ENCODE peak calls at places on chromosomes 12 and 14, in ten cellular contexts. One of them, this sample, is unnamed.

GRCh38 chr12:52729147-52729546 is 25.8 kb upstream of the KRT77 start:
- DNase-seq in breast epithelium: no peak
- DNase-seq in activated B cell treated with CpG ODN at 0.5 μM for 24 hours: no peak
- DNase-seq in foreskin fibroblast: no peak
- DNase-seq in GM10248: no peak
- DNase-seq in sigmoid colon: no peak
- DNase-seq in AG04450: no peak
- DNase-seq in body of pancreas: no peak
- DNase-seq in heart left ventricle: no peak
- DNase-seq in AG10803: no peak
- DNase-seq in this sample: no peak

GRCh38 chr14:66601932-66602578 is 94.1 kb downstream of the GPHN start:
- DNase-seq in breast epithelium: no peak
- DNase-seq in activated B cell treated with CpG ODN at 0.5 μM for 24 hours: no peak
- DNase-seq in foreskin fibroblast: no peak
- DNase-seq in GM10248: no peak
- DNase-seq in sigmoid colon: no peak
- DNase-seq in AG04450: no peak
- DNase-seq in body of pancreas: no peak
- DNase-seq in heart left ventricle: no peak
- DNase-seq in AG10803: no peak
- DNase-seq in this sample: no peak

GRCh38 chr14:61031026-61031425 is 50.0 kb downstream of the SLC38A6 start:
- DNase-seq in breast epithelium: no peak
- DNase-seq in activated B cell treated with CpG ODN at 0.5 μM for 24 hours: no peak
- DNase-seq in foreskin fibroblast: no peak
- DNase-seq in GM10248: no peak
- DNase-seq in sigmoid colon: no peak
- DNase-seq in AG04450: no peak
- DNase-seq in body of pancreas: no peak
- DNase-seq in heart left ventricle: no peak
- DNase-seq in AG10803: no peak
- DNase-seq in this sample: no peak

GRCh38 chr12:97283297-97283696 is 179.3 kb upstream of the RMST start:
- DNase-seq in breast epithelium: no peak
- DNase-seq in activated B cell treated with CpG ODN at 0.5 μM for 24 hours: no peak
- DNase-seq in foreskin fibroblast: no peak
- DNase-seq in GM10248: no peak
- DNase-seq in sigmoid colon: no peak
- DNase-seq in AG04450: no peak
- DNase-seq in body of pancreas: no peak
- DNase-seq in heart left ventricle: no peak
- DNase-seq in AG10803: no peak
- DNase-seq in this sample: no peak

GRCh38 chr12:43113153-43113552 is 438.9 kb downstream of the ADAMTS20 start:
- DNase-seq in breast epithelium: no peak
- DNase-seq in activated B cell treated with CpG ODN at 0.5 μM for 24 hours: no peak
- DNase-seq in foreskin fibroblast: no peak
- DNase-seq in GM10248: no peak
- DNase-seq in sigmoid colon: no peak
- DNase-seq in AG04450: no peak
- DNase-seq in body of pancreas: no peak
- DNase-seq in heart left ventricle: no peak
- DNase-seq in AG10803: peak
- DNase-seq in this sample: no peak

GRCh38 chr12:75548879-75549278 is 37.5 kb upstream of the KRR1 start:
- DNase-seq in breast epithelium: no peak
- DNase-seq in activated B cell treated with CpG ODN at 0.5 μM for 24 hours: no peak
- DNase-seq in foreskin fibroblast: no peak
- DNase-seq in GM10248: no peak
- DNase-seq in sigmoid colon: no peak
- DNase-seq in AG04450: no peak
- DNase-seq in body of pancreas: no peak
- DNase-seq in heart left ventricle: no peak
- DNase-seq in AG10803: no peak
- DNase-seq in this sample: no peak

GRCh38 chr12:64757778-64758177 is 1.4 kb downstream of the GNS start:
- DNase-seq in breast epithelium: no peak
- DNase-seq in activated B cell treated with CpG ODN at 0.5 μM for 24 hours: no peak
- DNase-seq in foreskin fibroblast: no peak
- DNase-seq in GM10248: no peak
- DNase-seq in sigmoid colon: no peak
- DNase-seq in AG04450: no peak
- DNase-seq in body of pancreas: no peak
- DNase-seq in heart left ventricle: no peak
- DNase-seq in AG10803: no peak
- DNase-seq in this sample: no peak

GRCh38 chr14:34098045-34098984 is 147.4 kb upstream of the EGLN3 start:
- DNase-seq in breast epithelium: no peak
- DNase-seq in activated B cell treated with CpG ODN at 0.5 μM for 24 hours: no peak
- DNase-seq in foreskin fibroblast: peak
- DNase-seq in GM10248: peak
- DNase-seq in sigmoid colon: no peak
- DNase-seq in AG04450: no peak
- DNase-seq in body of pancreas: peak
- DNase-seq in heart left ventricle: no peak
- DNase-seq in AG10803: peak
- DNase-seq in this sample: peak

GRCh38 chr12:65524666-65525065 is 246.2 kb downstream of the MSRB3 start:
- DNase-seq in breast epithelium: no peak
- DNase-seq in activated B cell treated with CpG ODN at 0.5 μM for 24 hours: no peak
- DNase-seq in foreskin fibroblast: peak
- DNase-seq in GM10248: no peak
- DNase-seq in sigmoid colon: no peak
- DNase-seq in AG04450: no peak
- DNase-seq in body of pancreas: no peak
- DNase-seq in heart left ventricle: no peak
- DNase-seq in AG10803: peak
- DNase-seq in this sample: peak

GRCh38 chr12:47744005-47744651 is 14.6 kb downstream of the RAPGEF3 start:
- DNase-seq in breast epithelium: peak
- DNase-seq in activated B cell treated with CpG ODN at 0.5 μM for 24 hours: no peak
- DNase-seq in foreskin fibroblast: no peak
- DNase-seq in GM10248: peak
- DNase-seq in sigmoid colon: no peak
- DNase-seq in AG04450: no peak
- DNase-seq in body of pancreas: peak
- DNase-seq in heart left ventricle: no peak
- DNase-seq in AG10803: no peak
- DNase-seq in this sample: no peak

GRCh38 chr12:58105225-58106119 is 164.1 kb downstream of the ATP23 start:
- DNase-seq in breast epithelium: no peak
- DNase-seq in activated B cell treated with CpG ODN at 0.5 μM for 24 hours: no peak
- DNase-seq in foreskin fibroblast: peak
- DNase-seq in GM10248: no peak
- DNase-seq in sigmoid colon: no peak
- DNase-seq in AG04450: no peak
- DNase-seq in body of pancreas: no peak
- DNase-seq in heart left ventricle: no peak
- DNase-seq in AG10803: peak
- DNase-seq in this sample: peak

GRCh38 chr12:130013771-130014484 is 110.1 kb upstream of the TMEM132D start:
- DNase-seq in breast epithelium: no peak
- DNase-seq in activated B cell treated with CpG ODN at 0.5 μM for 24 hours: no peak
- DNase-seq in foreskin fibroblast: no peak
- DNase-seq in GM10248: peak
- DNase-seq in sigmoid colon: no peak
- DNase-seq in AG04450: no peak
- DNase-seq in body of pancreas: peak
- DNase-seq in heart left ventricle: no peak
- DNase-seq in AG10803: peak
- DNase-seq in this sample: no peak

GRCh38 chr12:94566345-94566744 is 84.0 kb downstream of the TMCC3 start:
- DNase-seq in breast epithelium: no peak
- DNase-seq in activated B cell treated with CpG ODN at 0.5 μM for 24 hours: no peak
- DNase-seq in foreskin fibroblast: no peak
- DNase-seq in GM10248: no peak
- DNase-seq in sigmoid colon: no peak
- DNase-seq in AG04450: no peak
- DNase-seq in body of pancreas: no peak
- DNase-seq in heart left ventricle: no peak
- DNase-seq in AG10803: no peak
- DNase-seq in this sample: no peak

GRCh38 chr14:98819867-98820206 is 452.2 kb downstream of the BCL11B start:
- DNase-seq in breast epithelium: no peak
- DNase-seq in activated B cell treated with CpG ODN at 0.5 μM for 24 hours: no peak
- DNase-seq in foreskin fibroblast: no peak
- DNase-seq in GM10248: no peak
- DNase-seq in sigmoid colon: no peak
- DNase-seq in AG04450: no peak
- DNase-seq in body of pancreas: no peak
- DNase-seq in heart left ventricle: no peak
- DNase-seq in AG10803: no peak
- DNase-seq in this sample: no peak

GRCh38 chr12:49553512-49554088 is 14.3 kb downstream of the MCRS1 start:
- DNase-seq in breast epithelium: no peak
- DNase-seq in activated B cell treated with CpG ODN at 0.5 μM for 24 hours: no peak
- DNase-seq in foreskin fibroblast: no peak
- DNase-seq in GM10248: peak
- DNase-seq in sigmoid colon: no peak
- DNase-seq in AG04450: no peak
- DNase-seq in body of pancreas: no peak
- DNase-seq in heart left ventricle: no peak
- DNase-seq in AG10803: no peak
- DNase-seq in this sample: peak
- TF ChIP-seq CTCF in breast epithelium: no peak
- TF ChIP-seq CTCF in activated B cell treated with CpG ODN at 0.5 μM for 24 hours: no peak
- TF ChIP-seq CTCF in foreskin fibroblast: peak
- TF ChIP-seq CTCF in GM10248: peak
- TF ChIP-seq CTCF in sigmoid colon: no peak
- TF ChIP-seq CTCF in AG04450: peak
- TF ChIP-seq CTCF in body of pancreas: peak
- TF ChIP-seq CTCF in heart left ventricle: peak
- TF ChIP-seq CTCF in AG10803: peak
- TF ChIP-seq CTCF in this sample: peak

DNA sequence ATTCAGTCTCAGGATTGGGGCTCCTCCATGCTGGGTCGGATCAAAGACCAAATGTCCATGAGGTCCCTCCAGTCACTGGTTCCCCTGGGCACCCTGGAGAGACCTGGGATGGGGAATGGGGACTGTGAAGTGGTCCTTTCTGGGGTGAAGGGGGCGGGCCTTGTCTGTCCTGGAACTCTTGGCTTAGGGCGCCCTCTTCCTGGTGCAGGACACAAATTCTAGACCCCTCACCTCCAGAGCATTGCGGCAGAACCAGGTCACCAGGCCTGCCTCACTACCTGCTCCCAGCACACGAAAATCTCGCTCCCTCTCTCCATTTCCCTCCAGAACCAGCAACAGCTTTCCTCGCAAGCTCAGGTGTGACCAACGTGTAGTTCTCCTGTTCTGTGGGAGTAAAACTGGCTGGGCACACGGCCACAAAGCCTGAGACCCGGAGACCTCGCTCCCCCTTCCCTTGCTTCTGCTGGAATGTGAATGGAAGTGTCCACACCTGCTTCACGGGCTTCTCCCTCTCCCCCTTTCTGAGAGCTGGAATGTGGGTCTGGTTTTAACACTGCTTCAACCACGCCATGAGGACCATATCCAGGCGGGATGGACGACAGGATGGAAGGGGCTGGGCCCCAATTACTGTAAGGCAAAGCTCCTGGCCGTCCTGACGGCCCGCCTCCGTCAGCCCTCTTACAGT is 112.7 kb downstream of the SCARB1 start:
- DNase-seq in breast epithelium: no peak
- DNase-seq in activated B cell treated with CpG ODN at 0.5 μM for 24 hours: no peak
- DNase-seq in foreskin fibroblast: no peak
- DNase-seq in GM10248: no peak
- DNase-seq in sigmoid colon: no peak
- DNase-seq in AG04450: no peak
- DNase-seq in body of pancreas: no peak
- DNase-seq in heart left ventricle: no peak
- DNase-seq in AG10803: no peak
- DNase-seq in this sample: no peak
- TF ChIP-seq CTCF in breast epithelium: no peak
- TF ChIP-seq CTCF in activated B cell treated with CpG ODN at 0.5 μM for 24 hours: no peak
- TF ChIP-seq CTCF in foreskin fibroblast: peak
- TF ChIP-seq CTCF in GM10248: peak
- TF ChIP-seq CTCF in sigmoid colon: no peak
- TF ChIP-seq CTCF in AG04450: peak
- TF ChIP-seq CTCF in body of pancreas: no peak
- TF ChIP-seq CTCF in heart left ventricle: no peak
- TF ChIP-seq CTCF in AG10803: no peak
- TF ChIP-seq CTCF in this sample: peak

DNA sequence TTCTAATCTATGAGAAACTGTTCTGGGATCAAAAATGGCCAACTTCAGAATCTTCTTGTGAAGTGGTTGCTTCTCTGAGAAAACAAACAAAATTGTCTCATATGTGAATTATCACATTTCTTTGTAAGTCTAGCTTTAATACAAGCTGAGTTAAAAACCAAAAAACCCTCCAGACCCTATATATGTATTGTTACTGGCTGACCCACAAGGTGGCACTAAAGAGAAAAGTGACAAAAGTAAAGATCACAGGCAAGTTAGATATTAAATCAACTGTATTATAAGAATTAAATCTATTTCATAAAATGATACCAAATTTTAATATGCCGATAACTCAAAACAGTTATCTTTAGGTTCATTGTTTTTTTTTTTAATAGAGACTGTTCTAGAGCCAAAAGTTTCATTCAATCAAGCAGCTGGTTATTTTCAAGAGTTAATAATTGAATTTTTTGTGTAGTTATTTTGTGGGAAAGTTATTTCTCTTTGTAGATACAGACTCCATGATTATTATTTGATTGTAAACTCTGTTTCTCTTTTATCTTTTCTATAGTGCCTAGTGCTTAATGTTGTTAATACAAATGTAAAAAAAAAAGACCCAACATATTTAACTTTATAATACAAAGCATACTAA is 7.5 kb upstream of the TRHDE start:
- DNase-seq in breast epithelium: no peak
- DNase-seq in activated B cell treated with CpG ODN at 0.5 μM for 24 hours: no peak
- DNase-seq in foreskin fibroblast: no peak
- DNase-seq in GM10248: no peak
- DNase-seq in sigmoid colon: no peak
- DNase-seq in AG04450: no peak
- DNase-seq in body of pancreas: no peak
- DNase-seq in heart left ventricle: no peak
- DNase-seq in AG10803: no peak
- DNase-seq in this sample: no peak
- TF ChIP-seq CTCF in breast epithelium: no peak
- TF ChIP-seq CTCF in activated B cell treated with CpG ODN at 0.5 μM for 24 hours: no peak
- TF ChIP-seq CTCF in foreskin fibroblast: peak
- TF ChIP-seq CTCF in GM10248: peak
- TF ChIP-seq CTCF in sigmoid colon: no peak
- TF ChIP-seq CTCF in AG04450: peak
- TF ChIP-seq CTCF in body of pancreas: peak
- TF ChIP-seq CTCF in heart left ventricle: no peak
- TF ChIP-seq CTCF in AG10803: peak
- TF ChIP-seq CTCF in this sample: peak

DNA sequence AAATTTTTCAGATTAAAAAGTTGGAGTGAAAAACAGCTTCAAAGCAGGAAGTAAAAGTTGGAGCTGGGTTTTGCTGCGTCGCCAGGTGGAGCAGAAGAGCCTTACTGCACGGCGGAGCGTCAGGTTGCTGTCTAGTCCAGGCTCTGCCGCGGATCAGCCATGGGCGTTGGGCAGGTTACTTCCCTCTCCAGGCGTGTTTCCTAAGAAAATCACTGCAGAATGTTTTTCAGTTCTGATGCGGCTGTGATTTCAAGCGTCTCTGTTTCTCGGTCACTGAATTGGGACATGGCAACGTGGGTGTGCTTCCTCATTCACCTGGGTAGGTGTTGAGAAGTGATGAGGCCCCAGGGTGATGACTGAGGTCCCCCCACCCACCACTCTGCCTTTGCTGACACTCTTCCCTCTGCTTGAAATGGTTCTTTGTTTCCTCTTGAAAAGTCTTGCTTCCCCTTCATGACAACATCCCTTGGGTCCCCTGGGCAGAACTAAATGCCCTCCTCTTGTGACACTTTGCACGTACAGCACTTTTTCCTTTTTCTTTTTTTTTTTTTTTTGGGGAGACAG is 7.6 kb downstream of the EVL start:
- DNase-seq in breast epithelium: peak
- DNase-seq in activated B cell treated with CpG ODN at 0.5 μM for 24 hours: peak
- DNase-seq in foreskin fibroblast: no peak
- DNase-seq in GM10248: peak
- DNase-seq in sigmoid colon: no peak
- DNase-seq in AG04450: no peak
- DNase-seq in body of pancreas: no peak
- DNase-seq in heart left ventricle: no peak
- DNase-seq in AG10803: no peak
- DNase-seq in this sample: no peak
- TF ChIP-seq CTCF in breast epithelium: peak
- TF ChIP-seq CTCF in activated B cell treated with CpG ODN at 0.5 μM for 24 hours: no peak
- TF ChIP-seq CTCF in foreskin fibroblast: no peak
- TF ChIP-seq CTCF in GM10248: peak
- TF ChIP-seq CTCF in sigmoid colon: no peak
- TF ChIP-seq CTCF in AG04450: no peak
- TF ChIP-seq CTCF in body of pancreas: no peak
- TF ChIP-seq CTCF in heart left ventricle: no peak
- TF ChIP-seq CTCF in AG10803: no peak
- TF ChIP-seq CTCF in this sample: no peak

This sample was measured in HFFc6.